ENCODE peak calls at places on chromosomes 2 and 18, in ten cellular contexts. One of them, this sample, is unnamed.

GRCh38 chr2:193776988-193777387 is 1582.3 kb upstream of the TMEFF2 start:
- DNase-seq in A549: no peak
- DNase-seq in activated B cell treated with CpG ODN at 0.5 μM for 24 hours: no peak
- DNase-seq in astrocyte of the spinal cord: no peak
- DNase-seq in cardiac fibroblast: no peak
- DNase-seq in astrocyte of the cerebellum: no peak
- DNase-seq in endothelial cell of umbilical vein: no peak
- DNase-seq in sigmoid colon: no peak
- DNase-seq in body of pancreas: no peak
- DNase-seq in endothelial cell: no peak
- DNase-seq in this sample: no peak

GRCh38 chr18:46916551-46917107 is 678 bp downstream of the PIAS2 start:
- DNase-seq in A549: no peak
- DNase-seq in activated B cell treated with CpG ODN at 0.5 μM for 24 hours: no peak
- DNase-seq in astrocyte of the spinal cord: peak
- DNase-seq in cardiac fibroblast: peak
- DNase-seq in astrocyte of the cerebellum: no peak
- DNase-seq in endothelial cell of umbilical vein: peak
- DNase-seq in sigmoid colon: no peak
- DNase-seq in body of pancreas: no peak
- DNase-seq in endothelial cell: no peak
- DNase-seq in this sample: peak

GRCh38 chr2:218830526-218831306 is 887 bp downstream of the PRKAG3 start:
- DNase-seq in A549: no peak
- DNase-seq in activated B cell treated with CpG ODN at 0.5 μM for 24 hours: no peak
- DNase-seq in astrocyte of the spinal cord: no peak
- DNase-seq in cardiac fibroblast: no peak
- DNase-seq in astrocyte of the cerebellum: no peak
- DNase-seq in endothelial cell of umbilical vein: no peak
- DNase-seq in sigmoid colon: no peak
- DNase-seq in body of pancreas: no peak
- DNase-seq in endothelial cell: no peak
- DNase-seq in this sample: no peak

GRCh38 chr2:225667465-225667864 is 268.0 kb downstream of the NYAP2 start:
- DNase-seq in A549: no peak
- DNase-seq in activated B cell treated with CpG ODN at 0.5 μM for 24 hours: no peak
- DNase-seq in astrocyte of the spinal cord: no peak
- DNase-seq in cardiac fibroblast: no peak
- DNase-seq in astrocyte of the cerebellum: no peak
- DNase-seq in endothelial cell of umbilical vein: no peak
- DNase-seq in sigmoid colon: no peak
- DNase-seq in body of pancreas: no peak
- DNase-seq in endothelial cell: no peak
- DNase-seq in this sample: no peak

GRCh38 chr18:21725201-21725600 is 15.4 kb upstream of the MIB1 start:
- DNase-seq in A549: no peak
- DNase-seq in activated B cell treated with CpG ODN at 0.5 μM for 24 hours: no peak
- DNase-seq in astrocyte of the spinal cord: no peak
- DNase-seq in cardiac fibroblast: no peak
- DNase-seq in astrocyte of the cerebellum: no peak
- DNase-seq in endothelial cell of umbilical vein: no peak
- DNase-seq in sigmoid colon: no peak
- DNase-seq in body of pancreas: no peak
- DNase-seq in endothelial cell: no peak
- DNase-seq in this sample: no peak

GRCh38 chr2:69585855-69586560 is 57.5 kb downstream of the AAK1 start:
- DNase-seq in A549: no peak
- DNase-seq in activated B cell treated with CpG ODN at 0.5 μM for 24 hours: no peak
- DNase-seq in astrocyte of the spinal cord: no peak
- DNase-seq in cardiac fibroblast: no peak
- DNase-seq in astrocyte of the cerebellum: no peak
- DNase-seq in endothelial cell of umbilical vein: no peak
- DNase-seq in sigmoid colon: no peak
- DNase-seq in body of pancreas: no peak
- DNase-seq in endothelial cell: no peak
- DNase-seq in this sample: no peak

GRCh38 chr2:241002275-241003046 is 4.0 kb downstream of the SNED1 start:
- DNase-seq in A549: no peak
- DNase-seq in activated B cell treated with CpG ODN at 0.5 μM for 24 hours: peak
- DNase-seq in astrocyte of the spinal cord: no peak
- DNase-seq in cardiac fibroblast: no peak
- DNase-seq in astrocyte of the cerebellum: no peak
- DNase-seq in endothelial cell of umbilical vein: no peak
- DNase-seq in sigmoid colon: peak
- DNase-seq in body of pancreas: no peak
- DNase-seq in endothelial cell: no peak
- DNase-seq in this sample: no peak

GRCh38 chr2:101770672-101771071 is 73.2 kb downstream of the MAP4K4 start:
- DNase-seq in A549: peak
- DNase-seq in activated B cell treated with CpG ODN at 0.5 μM for 24 hours: no peak
- DNase-seq in astrocyte of the spinal cord: no peak
- DNase-seq in cardiac fibroblast: peak
- DNase-seq in astrocyte of the cerebellum: no peak
- DNase-seq in endothelial cell of umbilical vein: peak
- DNase-seq in sigmoid colon: no peak
- DNase-seq in body of pancreas: no peak
- DNase-seq in endothelial cell: peak
- DNase-seq in this sample: no peak

DNA sequence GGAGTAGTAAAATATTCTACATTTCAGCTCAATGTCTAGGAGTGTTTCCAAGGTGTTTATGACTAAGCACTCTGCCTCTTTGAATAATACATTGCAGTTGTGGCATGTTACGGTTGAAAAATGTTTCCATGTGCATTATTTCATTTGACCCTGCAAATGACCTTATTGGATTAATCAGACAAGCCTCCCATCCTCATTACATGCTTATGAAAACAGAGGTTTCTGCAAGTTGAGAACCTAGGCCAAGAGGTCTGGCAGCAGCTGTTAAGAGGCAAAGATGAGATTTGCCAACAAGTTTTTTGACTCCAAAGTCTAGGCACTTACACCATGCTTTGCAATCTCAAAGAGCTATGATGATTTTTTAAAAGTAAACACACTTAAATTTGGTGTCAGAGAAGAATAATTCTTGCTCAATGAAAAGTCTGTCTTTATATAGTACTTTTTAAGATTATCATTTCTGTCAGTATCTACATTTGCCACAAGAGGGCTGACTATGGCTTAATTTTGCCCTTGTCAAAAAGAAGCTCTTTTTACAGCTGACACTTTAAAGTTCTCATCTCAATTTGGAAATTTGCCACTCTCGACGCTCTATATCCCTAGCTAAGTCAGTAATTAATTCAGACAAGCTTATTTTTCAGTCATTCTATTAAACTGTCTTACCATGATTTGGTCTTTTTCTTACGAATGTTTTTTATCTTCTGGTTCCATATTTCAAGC is 260.6 kb downstream of the PAX3 start:
- DNase-seq in A549: no peak
- DNase-seq in activated B cell treated with CpG ODN at 0.5 μM for 24 hours: no peak
- DNase-seq in astrocyte of the spinal cord: peak
- DNase-seq in cardiac fibroblast: peak
- DNase-seq in astrocyte of the cerebellum: peak
- DNase-seq in endothelial cell of umbilical vein: no peak
- DNase-seq in sigmoid colon: no peak
- DNase-seq in body of pancreas: no peak
- DNase-seq in endothelial cell: no peak
- DNase-seq in this sample: no peak
- TF ChIP-seq CTCF in A549: peak
- TF ChIP-seq CTCF in activated B cell treated with CpG ODN at 0.5 μM for 24 hours: no peak
- TF ChIP-seq CTCF in astrocyte of the spinal cord: peak
- TF ChIP-seq CTCF in cardiac fibroblast: peak
- TF ChIP-seq CTCF in astrocyte of the cerebellum: peak
- TF ChIP-seq CTCF in endothelial cell of umbilical vein: peak
- TF ChIP-seq CTCF in sigmoid colon: no peak
- TF ChIP-seq CTCF in body of pancreas: peak
- TF ChIP-seq CTCF in endothelial cell: peak
- TF ChIP-seq CTCF in this sample: no peak

DNA sequence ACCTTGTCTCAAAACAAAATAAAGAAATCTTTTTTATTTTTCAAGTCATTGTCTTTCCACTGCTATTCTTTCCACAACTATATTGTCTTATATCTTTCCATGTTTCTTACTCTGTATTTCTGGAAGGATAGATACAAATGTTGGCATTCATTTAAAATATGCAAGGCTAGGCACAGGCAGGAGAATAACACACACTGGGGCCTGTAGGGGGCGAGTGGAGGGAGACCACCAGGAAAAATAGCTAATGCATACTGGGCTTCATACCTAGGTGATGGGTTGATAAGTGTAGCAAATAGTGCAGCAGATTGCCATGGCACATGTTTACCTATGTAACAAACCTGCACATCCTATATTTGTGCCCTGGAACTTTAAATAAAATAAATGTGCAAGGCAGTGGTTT is 9.6 kb downstream of the MRPL30 start:
- DNase-seq in A549: no peak
- DNase-seq in activated B cell treated with CpG ODN at 0.5 μM for 24 hours: no peak
- DNase-seq in astrocyte of the spinal cord: no peak
- DNase-seq in cardiac fibroblast: no peak
- DNase-seq in astrocyte of the cerebellum: no peak
- DNase-seq in endothelial cell of umbilical vein: no peak
- DNase-seq in sigmoid colon: no peak
- DNase-seq in body of pancreas: no peak
- DNase-seq in endothelial cell: no peak
- DNase-seq in this sample: no peak
- TF ChIP-seq CTCF in A549: no peak
- TF ChIP-seq CTCF in activated B cell treated with CpG ODN at 0.5 μM for 24 hours: no peak
- TF ChIP-seq CTCF in astrocyte of the spinal cord: peak
- TF ChIP-seq CTCF in cardiac fibroblast: no peak
- TF ChIP-seq CTCF in astrocyte of the cerebellum: peak
- TF ChIP-seq CTCF in endothelial cell of umbilical vein: peak
- TF ChIP-seq CTCF in sigmoid colon: no peak
- TF ChIP-seq CTCF in body of pancreas: no peak
- TF ChIP-seq CTCF in endothelial cell: no peak
- TF ChIP-seq CTCF in this sample: no peak

DNA sequence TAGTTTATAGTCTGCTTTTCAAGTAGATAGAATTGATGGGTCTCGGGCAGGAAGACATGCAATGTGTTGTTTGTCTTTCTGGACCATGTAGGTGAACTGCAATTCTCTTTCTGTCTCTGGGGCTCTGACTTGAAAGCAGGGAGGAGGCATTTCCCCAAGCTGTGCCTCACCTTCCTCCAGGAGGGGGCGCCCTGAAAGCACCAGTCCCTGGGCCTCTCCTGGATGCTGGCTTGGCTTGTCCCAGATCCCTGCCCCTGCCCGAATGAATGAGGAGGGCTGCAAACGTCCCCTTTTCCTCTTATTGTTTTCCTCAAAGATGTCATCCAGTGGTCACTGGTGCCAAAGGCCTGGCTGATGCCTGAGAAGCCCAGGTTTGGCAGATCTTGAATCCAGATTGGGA is 270.6 kb downstream of the CELF4 start:
- DNase-seq in A549: no peak
- DNase-seq in activated B cell treated with CpG ODN at 0.5 μM for 24 hours: no peak
- DNase-seq in astrocyte of the spinal cord: no peak
- DNase-seq in cardiac fibroblast: peak
- DNase-seq in astrocyte of the cerebellum: no peak
- DNase-seq in endothelial cell of umbilical vein: peak
- DNase-seq in sigmoid colon: no peak
- DNase-seq in body of pancreas: no peak
- DNase-seq in endothelial cell: peak
- DNase-seq in this sample: no peak
- TF ChIP-seq CTCF in A549: peak
- TF ChIP-seq CTCF in activated B cell treated with CpG ODN at 0.5 μM for 24 hours: no peak
- TF ChIP-seq CTCF in astrocyte of the spinal cord: peak
- TF ChIP-seq CTCF in cardiac fibroblast: no peak
- TF ChIP-seq CTCF in astrocyte of the cerebellum: peak
- TF ChIP-seq CTCF in endothelial cell of umbilical vein: peak
- TF ChIP-seq CTCF in sigmoid colon: no peak
- TF ChIP-seq CTCF in body of pancreas: no peak
- TF ChIP-seq CTCF in endothelial cell: peak
- TF ChIP-seq CTCF in this sample: no peak

GRCh38 chr2:44291281-44292248 is 16.3 kb downstream of the SLC3A1 start:
- DNase-seq in A549: peak
- DNase-seq in activated B cell treated with CpG ODN at 0.5 μM for 24 hours: no peak
- DNase-seq in astrocyte of the spinal cord: peak
- DNase-seq in cardiac fibroblast: peak
- DNase-seq in astrocyte of the cerebellum: peak
- DNase-seq in endothelial cell of umbilical vein: peak
- DNase-seq in sigmoid colon: no peak
- DNase-seq in body of pancreas: peak
- DNase-seq in endothelial cell: peak
- DNase-seq in this sample: no peak
- TF ChIP-seq CTCF in A549: peak
- TF ChIP-seq CTCF in activated B cell treated with CpG ODN at 0.5 μM for 24 hours: no peak
- TF ChIP-seq CTCF in astrocyte of the spinal cord: peak
- TF ChIP-seq CTCF in cardiac fibroblast: peak
- TF ChIP-seq CTCF in astrocyte of the cerebellum: peak
- TF ChIP-seq CTCF in endothelial cell of umbilical vein: peak
- TF ChIP-seq CTCF in sigmoid colon: peak
- TF ChIP-seq CTCF in body of pancreas: peak
- TF ChIP-seq CTCF in endothelial cell: no peak
- TF ChIP-seq CTCF in this sample: no peak

GRCh38 chr2:86487062-86487461 is 45.9 kb downstream of the KDM3A start:
- DNase-seq in A549: no peak
- DNase-seq in activated B cell treated with CpG ODN at 0.5 μM for 24 hours: no peak
- DNase-seq in astrocyte of the spinal cord: no peak
- DNase-seq in cardiac fibroblast: no peak
- DNase-seq in astrocyte of the cerebellum: no peak
- DNase-seq in endothelial cell of umbilical vein: no peak
- DNase-seq in sigmoid colon: no peak
- DNase-seq in body of pancreas: no peak
- DNase-seq in endothelial cell: no peak
- DNase-seq in this sample: no peak
- TF ChIP-seq CTCF in A549: peak
- TF ChIP-seq CTCF in activated B cell treated with CpG ODN at 0.5 μM for 24 hours: no peak
- TF ChIP-seq CTCF in astrocyte of the spinal cord: no peak
- TF ChIP-seq CTCF in cardiac fibroblast: no peak
- TF ChIP-seq CTCF in astrocyte of the cerebellum: no peak
- TF ChIP-seq CTCF in endothelial cell of umbilical vein: no peak
- TF ChIP-seq CTCF in sigmoid colon: no peak
- TF ChIP-seq CTCF in body of pancreas: no peak
- TF ChIP-seq CTCF in endothelial cell: no peak
- TF ChIP-seq CTCF in this sample: no peak

This sample was measured in natural killer cell.